ENCODE peak calls at places on chromosome 17, in seven cellular contexts. J is progenitor cell of endocrine pancreas, N is PC-3, E is right lobe of liver, Z is cardiac fibroblast, M is mucosa of descending colon, X is cardiac muscle cell. H is an unnamed sample.

GRCh38 chr17:79608729-79609039 is 2.2 kb downstream of the RBFOX3 start:
- DNase-seq in X (no peak), J (no peak), Z (no peak), E (no peak), M (no peak), N (no peak), H (no peak)

GRCh38 chr17:21539146-21539545 is 153.2 kb upstream of the KCNJ18 start:
- DNase-seq in E (no peak), J (no peak), N (peak; percentile 74), X (no peak), Z (peak; percentile 17), M (no peak), H (no peak)

GRCh38 chr17:58802188-58802587 is 46.5 kb downstream of the PPM1E start:
- DNase-seq in X (no peak), Z (no peak), E (no peak), N (no peak), J (no peak), M (no peak), H (no peak)

GRCh38 chr17:82021728-82022309 is 859 bp downstream of the CENPX start:
- DNase-seq in M (peak; percentile 73), X (no peak), Z (no peak), N (no peak), J (no peak), E (no peak), H (no peak)

GRCh38 chr17:12987120-12987519 is 30.7 kb downstream of the ELAC2 start:
- DNase-seq in M (no peak), Z (no peak), J (no peak), X (no peak), N (no peak), E (no peak), H (no peak)

GRCh38 chr17:50928662-50929061 is 62.5 kb upstream of the TOB1 start:
- DNase-seq in E (no peak), J (no peak), N (no peak), M (no peak), Z (no peak), X (no peak), H (no peak)

GRCh38 chr17:48294989-48295892 is 134.8 kb downstream of the SKAP1 start:
- DNase-seq in M (no peak), N (peak; percentile 63), J (no peak), Z (peak; percentile 46), E (no peak), X (no peak), H (peak; percentile 42)

GRCh38 chr17:18141210-18141803 is 32.8 kb downstream of the MYO15A start:
- DNase-seq in N (peak; percentile 82), J (no peak), E (no peak), X (peak; percentile 75), Z (peak; percentile 69), M (no peak), H (peak; percentile 79)

GRCh38 chr17:47663997-47664941 is 14.6 kb downstream of the KPNB1 start:
- DNase-seq in N (peak; percentile 85), Z (peak; percentile 75), X (peak; percentile 77), E (no peak), J (peak; percentile 29), M (peak; percentile 37), H (peak; percentile 53)

GRCh38 chr17:74873874-74874614 is 1.2 kb upstream of the FDXR start:
- DNase-seq in M (no peak), X (no peak), E (no peak), J (no peak), N (peak; percentile 30), Z (no peak), H (no peak)

GRCh38 chr17:59558953-59559352 is 6.5 kb upstream of the DHX40 start:
- DNase-seq in E (no peak), M (no peak), X (peak; percentile 3), N (peak; percentile 33), J (no peak), Z (peak; percentile 35), H (no peak)

GRCh38 chr17:60077672-60078519 is 825 bp downstream of the HEATR6 start:
- DNase-seq in N (no peak), J (no peak), E (no peak), M (no peak), Z (peak; percentile 46), X (no peak), H (peak; percentile 39)

GRCh38 chr17:10843806-10844205 is 5.9 kb upstream of the PIRT start:
- DNase-seq in M (peak; percentile 67), N (no peak), E (no peak), X (peak; percentile 57), Z (peak; percentile 23), J (no peak), H (no peak)

GRCh38 chr17:81026266-81027036 is 8.5 kb upstream of the BAIAP2 start:
- DNase-seq in X (no peak), J (no peak), E (peak; percentile 54), M (peak; percentile 23), Z (no peak), N (no peak), H (no peak)

GRCh38 chr17:20293501-20293900 is 173.8 kb downstream of the LGALS9B start:
- DNase-seq in N (no peak), Z (no peak), E (no peak), M (no peak), X (no peak), J (no peak), H (no peak)

GRCh38 chr17:50931003-50931878 is 65.1 kb upstream of the TOB1 start:
- DNase-seq in Z (peak; percentile 91), M (peak; percentile 85), E (peak; percentile 89), J (peak; percentile 58), X (peak; percentile 95), N (peak; percentile 75), H (peak; percentile 70)

GRCh38 chr17:79183221-79184158 is 108.9 kb downstream of the ENGASE start:
- DNase-seq in M (no peak), J (peak; percentile 30), N (no peak), X (peak; percentile 74), E (no peak), Z (no peak), H (peak; percentile 65)

GRCh38 chr17:82200743-82201497 is 11.7 kb downstream of the CCDC57 start:
- DNase-seq in Z (no peak), X (no peak), E (no peak), M (no peak), J (no peak), N (no peak), H (no peak)

GRCh38 chr17:37182786-37183185 is 193.0 kb upstream of the C17orf78 start:
- DNase-seq in E (no peak), J (no peak), N (peak; percentile 41), M (no peak), X (no peak), Z (peak; percentile 26), H (no peak)

DNA sequence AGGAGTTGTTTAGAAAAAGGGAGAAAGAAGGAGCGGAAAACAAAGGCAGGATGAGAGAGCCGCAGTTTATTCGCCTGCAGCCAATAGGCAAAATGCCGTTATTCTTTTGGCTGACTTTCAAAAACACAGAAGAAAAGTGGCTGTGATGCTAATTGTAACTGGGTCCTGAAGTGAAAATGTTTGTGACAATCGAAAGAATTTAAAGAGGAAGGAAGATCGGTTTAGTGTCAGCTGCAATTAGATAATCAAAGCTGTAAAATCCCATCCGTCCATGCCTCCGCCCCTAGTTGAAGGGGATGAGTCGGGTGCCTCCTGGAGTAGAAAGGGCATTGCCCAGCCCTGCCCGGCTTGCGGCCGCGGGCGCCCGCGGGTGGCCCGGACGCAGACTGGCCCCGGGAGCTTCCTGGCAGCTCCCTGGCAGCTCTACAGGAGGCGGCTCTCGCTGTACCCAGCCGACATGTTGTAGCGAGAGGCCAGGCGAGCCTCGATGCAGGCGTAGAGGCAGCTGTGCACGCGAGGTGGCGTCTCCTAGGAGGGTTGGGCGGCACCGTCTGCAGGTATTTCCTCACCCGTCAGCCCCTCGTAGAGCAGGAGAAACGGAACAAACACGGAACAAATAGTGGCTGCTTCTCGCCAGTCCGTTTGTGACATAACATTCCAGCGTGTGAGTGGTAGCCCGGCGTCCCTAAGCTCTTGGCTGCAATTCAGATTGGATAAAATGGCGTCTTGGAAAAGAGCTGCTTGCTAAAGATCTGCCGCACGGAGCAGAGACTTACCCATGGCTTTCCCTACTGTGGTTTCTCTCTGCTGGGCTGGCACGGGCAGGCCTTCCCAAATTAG is 82.3 kb downstream of the TNRC6C start:
- DNase-seq in E (peak; percentile 72), Z (peak; percentile 55), J (no peak), M (peak; percentile 57), X (no peak), N (peak; percentile 80), H (peak; percentile 48)
- TF ChIP-seq CTCF in E (no peak), Z (peak; percentile 14), J (no peak), M (no peak), X (peak; percentile 11), N (peak; percentile 41), H (peak; percentile 3)

GRCh38 chr17:7548585-7549400 is at the start of gene TNFSF12:
- DNase-seq in M (peak; percentile 80), E (peak; percentile 75), N (peak; percentile 31), X (peak; percentile 58), Z (peak; percentile 31), J (no peak), H (peak; percentile 76)

GRCh38 chr17:7550359-7550758 is 1.5 kb downstream of the TNFSF12 start:
- DNase-seq in Z (no peak), X (no peak), N (no peak), J (no peak), E (no peak), M (no peak), H (no peak)

GRCh38 chr17:7551396-7551795 is 2.5 kb downstream of the TNFSF12 start:
- DNase-seq in Z (no peak), E (no peak), N (no peak), X (no peak), J (no peak), M (no peak), H (no peak)

GRCh38 chr17:7552621-7553051 is 3.8 kb downstream of the TNFSF12 start:
- DNase-seq in E (no peak), J (no peak), M (no peak), Z (no peak), X (no peak), N (no peak), H (peak; percentile 82)

GRCh38 chr17:7549401-7550055 is 670 bp downstream of the TNFSF12 start:
- DNase-seq in M (peak; percentile 70), J (no peak), N (no peak), Z (no peak), E (no peak), X (no peak), H (peak; percentile 52)
- TF ChIP-seq CTCF in M (no peak), J (no peak), N (no peak), Z (no peak), E (no peak), X (no peak), H (no peak)

DNA sequence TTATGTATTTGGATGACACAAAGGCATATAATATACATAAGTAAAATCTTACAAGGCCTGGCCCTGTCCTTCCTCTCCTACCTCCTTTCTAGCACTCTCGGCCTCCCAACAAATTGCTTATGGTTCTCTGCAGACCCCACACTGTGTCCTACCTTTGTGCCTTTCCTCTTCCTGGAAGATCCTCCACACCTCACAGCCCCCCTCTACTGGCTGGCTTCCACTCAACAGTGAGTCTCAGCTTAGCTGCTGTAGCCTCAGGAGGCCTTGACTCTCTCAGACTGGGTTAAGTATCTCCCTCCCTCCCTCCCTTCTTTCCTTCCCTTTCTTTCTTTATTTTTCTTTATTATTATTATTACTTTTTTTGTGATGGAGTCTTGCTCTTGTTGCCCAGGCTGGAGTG is 8.3 kb upstream of the SLC52A1 start:
- DNase-seq in E (no peak), Z (no peak), X (no peak), J (no peak), N (no peak), M (no peak), H (no peak)
- TF ChIP-seq CTCF in E (no peak), Z (no peak), X (no peak), J (no peak), N (no peak), M (no peak), H (no peak)

DNA sequence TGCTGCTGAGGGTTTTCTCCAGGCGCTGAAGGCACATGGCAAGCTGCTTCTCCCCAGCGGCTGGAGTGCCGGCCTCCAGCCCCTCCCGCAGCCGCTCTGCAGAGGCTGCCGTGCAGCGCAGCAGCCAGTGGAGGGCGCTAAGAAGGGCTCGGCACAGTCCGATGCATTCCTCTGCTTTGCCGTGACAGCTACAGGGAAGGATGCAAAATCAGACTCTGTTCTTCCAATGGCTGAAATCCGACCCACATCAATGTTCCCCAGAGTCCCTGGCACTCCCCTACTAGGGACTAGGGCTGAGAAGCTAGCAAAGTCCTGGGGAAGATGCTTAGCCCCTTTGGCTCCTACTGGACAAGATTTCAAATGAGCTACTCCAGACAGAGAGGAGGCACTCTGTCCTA is 19.0 kb downstream of the MED24 start:
- DNase-seq in Z (peak; percentile 69), X (peak; percentile 76), E (no peak), J (no peak), M (peak; percentile 72), N (no peak), H (no peak)
- TF ChIP-seq CTCF in Z (peak; percentile 95), X (peak; percentile 82), E (no peak), J (peak; percentile 63), M (peak; percentile 53), N (peak; percentile 59), H (no peak)

H was measured in GM20000.